ENCODE peak calls at places on chromosomes 16 and 17, in four cellular contexts. B is memory B cell, T is psoas muscle, Q is fibroblast of the aortic adventitia. S is an unnamed sample.

GRCh38 chr16:16992986-16993783 is 477.6 kb downstream of the XYLT1 start:
- DNase-seq in B (no peak), T (no peak), Q (no peak), S (no peak)

GRCh38 chr16:51154271-51155171 is 3.5 kb upstream of the SALL1 start:
- DNase-seq in B (no peak), T (no peak), Q (no peak), S (peak)

GRCh38 chr16:86604436-86605220 is 26.3 kb downstream of the FOXL1 start:
- DNase-seq in B (peak), T (no peak), Q (no peak), S (no peak)

GRCh38 chr16:65621640-65622039 is 499.8 kb upstream of the CDH11 start:
- DNase-seq in B (no peak), T (no peak), Q (peak), S (peak)

GRCh38 chr16:89216315-89217137 is 977 bp upstream of the ZNF778 start:
- DNase-seq in B (peak), T (peak), Q (peak), S (peak)

GRCh38 chr16:71542377-71542776 is 16.2 kb downstream of the CHST4 start:
- DNase-seq in B (peak), T (no peak), Q (peak), S (peak)

GRCh38 chr17:74520790-74521480 is 10.3 kb downstream of the CD300LB start:
- DNase-seq in B (no peak), T (no peak), Q (no peak), S (no peak)

GRCh38 chr17:66379539-66379938 is 77.1 kb downstream of the PRKCA start:
- DNase-seq in B (no peak), T (no peak), Q (peak), S (no peak)

GRCh38 chr17:65182233-65182632 is 45.1 kb downstream of the RGS9 start:
- DNase-seq in B (no peak), T (no peak), Q (no peak), S (no peak)

GRCh38 chr16:20915733-20916132 is 15.2 kb downstream of the LYRM1 start:
- DNase-seq in B (no peak), T (no peak), Q (no peak), S (no peak)

GRCh38 chr16:86432048-86432447 is 78.3 kb upstream of the FOXF1 start:
- DNase-seq in B (no peak), T (no peak), Q (no peak), S (no peak)

GRCh38 chr17:81479175-81479574 is 33.4 kb downstream of the ACTG1 start:
- DNase-seq in B (no peak), T (no peak), Q (no peak), S (no peak)

GRCh38 chr17:73757324-73757942 is 113.2 kb upstream of the SDK2 start:
- DNase-seq in B (no peak), T (no peak), Q (no peak), S (no peak)

GRCh38 chr16:15054357-15055140 is 1.3 kb downstream of the NTAN1 start:
- DNase-seq in B (no peak), T (no peak), Q (no peak), S (no peak)

GRCh38 chr17:60036796-60037677 is 41.7 kb downstream of the HEATR6 start:
- DNase-seq in B (peak), T (peak), Q (peak), S (peak)

GRCh38 chr17:65346166-65346565 is 209.0 kb downstream of the RGS9 start:
- DNase-seq in B (no peak), T (no peak), Q (peak), S (no peak)

GRCh38 chr17:58172369-58173071 is 5.7 kb downstream of the OR4D2 start:
- DNase-seq in B (no peak), T (no peak), Q (peak), S (no peak)

GRCh38 chr16:58031016-58031800 is 5.7 kb downstream of the MMP15 start:
- DNase-seq in B (no peak), T (no peak), Q (no peak), S (no peak)

GRCh38 chr17:77556408-77557068 is 402.0 kb upstream of the TNRC6C start:
- DNase-seq in B (no peak), T (no peak), Q (no peak), S (no peak)

GRCh38 chr16:7513429-7513828 is 180.8 kb downstream of the RBFOX1 start:
- DNase-seq in B (no peak), T (no peak), Q (no peak), S (no peak)

GRCh38 chr17:8887834-8888703 is 20.6 kb upstream of the PIK3R6 start:
- DNase-seq in B (no peak), T (no peak), Q (no peak), S (no peak)

GRCh38 chr17:58535431-58535830 is 21.0 kb upstream of the MTMR4 start:
- DNase-seq in B (no peak), T (no peak), Q (peak), S (no peak)

GRCh38 chr17:59366773-59367656 is 35.6 kb downstream of the YPEL2 start:
- DNase-seq in B (no peak), T (no peak), Q (peak), S (no peak)

GRCh38 chr17:75625813-75626486 is 7.3 kb upstream of the SMIM5 start:
- DNase-seq in B (no peak), T (no peak), Q (peak), S (no peak)

GRCh38 chr17:28071179-28071578 is 28.7 kb downstream of the NLK start:
- DNase-seq in B (no peak), T (no peak), Q (no peak), S (no peak)

GRCh38 chr16:11100239-11100750 is 155.7 kb downstream of the SOCS1 start:
- DNase-seq in B (no peak), T (peak), Q (peak), S (peak)

GRCh38 chr17:80317706-80317980 is 57.0 kb downstream of the RNF213 start:
- DNase-seq in B (no peak), T (no peak), Q (no peak), S (no peak)

GRCh38 chr17:17462048-17462824 is 14.6 kb upstream of the MED9 start:
- DNase-seq in B (no peak), T (no peak), Q (no peak), S (no peak)

S was measured in left cardiac atrium.